ENCODE peak calls at places on chromosomes 12 and 14, in eight cellular contexts. One of them, this sample, is unnamed.
A peak's percentile ranks its signal among the peaks of the same experiment; 100 is the strongest.

GRCh38 chr14:75123991-75124390 is 2.9 kb downstream of the NEK9 start:
- DNase-seq in Caki2: peak; percentile 53
- DNase-seq in stimulated activated CD4-positive, alpha-beta T cell treated with anti-CD3 and anti-CD28 coated beads, Interleukin-2, amount 100 ng/mL, for 48 hours: peak; percentile 19
- DNase-seq in AML-193: peak; percentile 83
- DNase-seq in Calu3: peak; percentile 45
- DNase-seq in fibroblast of gingiva: peak; percentile 56
- DNase-seq in tibial artery: no peak
- DNase-seq in left ventricle myocardium superior: no peak
- DNase-seq in this sample: no peak

GRCh38 chr14:89629383-89629782 is 212.3 kb upstream of the FOXN3 start:
- DNase-seq in fibroblast of gingiva: no peak
- DNase-seq in Caki2: no peak
- DNase-seq in Calu3: no peak
- DNase-seq in AML-193: no peak
- DNase-seq in tibial artery: no peak
- DNase-seq in left ventricle myocardium superior: no peak
- DNase-seq in stimulated activated CD4-positive, alpha-beta T cell treated with anti-CD3 and anti-CD28 coated beads, Interleukin-2, amount 100 ng/mL, for 48 hours: no peak
- DNase-seq in this sample: no peak

GRCh38 chr12:67732857-67733256 is 84.3 kb downstream of the DYRK2 start:
- DNase-seq in Caki2: no peak
- DNase-seq in fibroblast of gingiva: no peak
- DNase-seq in stimulated activated CD4-positive, alpha-beta T cell treated with anti-CD3 and anti-CD28 coated beads, Interleukin-2, amount 100 ng/mL, for 48 hours: no peak
- DNase-seq in AML-193: no peak
- DNase-seq in left ventricle myocardium superior: no peak
- DNase-seq in tibial artery: no peak
- DNase-seq in Calu3: no peak
- DNase-seq in this sample: no peak

GRCh38 chr12:4164591-4165558 is 108.7 kb upstream of the CCND2 start:
- DNase-seq in Calu3: no peak
- DNase-seq in tibial artery: no peak
- DNase-seq in AML-193: peak; percentile 24
- DNase-seq in stimulated activated CD4-positive, alpha-beta T cell treated with anti-CD3 and anti-CD28 coated beads, Interleukin-2, amount 100 ng/mL, for 48 hours: peak; percentile 57
- DNase-seq in Caki2: no peak
- DNase-seq in fibroblast of gingiva: peak; percentile 21
- DNase-seq in left ventricle myocardium superior: peak; percentile 58
- DNase-seq in this sample: no peak

GRCh38 chr14:51020024-51020710 is 74.7 kb downstream of the TRIM9 start:
- DNase-seq in fibroblast of gingiva: peak; percentile 28
- DNase-seq in left ventricle myocardium superior: no peak
- DNase-seq in Caki2: peak; percentile 66
- DNase-seq in tibial artery: no peak
- DNase-seq in stimulated activated CD4-positive, alpha-beta T cell treated with anti-CD3 and anti-CD28 coated beads, Interleukin-2, amount 100 ng/mL, for 48 hours: no peak
- DNase-seq in AML-193: no peak
- DNase-seq in Calu3: no peak
- DNase-seq in this sample: peak; percentile 15

GRCh38 chr12:53963434-53964314 is 9.0 kb downstream of the HOXC12 start:
- DNase-seq in left ventricle myocardium superior: no peak
- DNase-seq in Calu3: no peak
- DNase-seq in tibial artery: peak; percentile 60
- DNase-seq in fibroblast of gingiva: no peak
- DNase-seq in AML-193: no peak
- DNase-seq in stimulated activated CD4-positive, alpha-beta T cell treated with anti-CD3 and anti-CD28 coated beads, Interleukin-2, amount 100 ng/mL, for 48 hours: no peak
- DNase-seq in Caki2: no peak
- DNase-seq in this sample: no peak

GRCh38 chr12:93572712-93573551 is 457 bp downstream of the SOCS2 start:
- DNase-seq in stimulated activated CD4-positive, alpha-beta T cell treated with anti-CD3 and anti-CD28 coated beads, Interleukin-2, amount 100 ng/mL, for 48 hours: peak; percentile 18
- DNase-seq in Calu3: no peak
- DNase-seq in AML-193: no peak
- DNase-seq in Caki2: no peak
- DNase-seq in fibroblast of gingiva: no peak
- DNase-seq in tibial artery: peak; percentile 72
- DNase-seq in left ventricle myocardium superior: peak; percentile 68
- DNase-seq in this sample: no peak

GRCh38 chr14:35122696-35123387 is 490 bp downstream of the PRORP start:
- DNase-seq in tibial artery: no peak
- DNase-seq in AML-193: no peak
- DNase-seq in fibroblast of gingiva: peak; percentile 28
- DNase-seq in Caki2: no peak
- DNase-seq in stimulated activated CD4-positive, alpha-beta T cell treated with anti-CD3 and anti-CD28 coated beads, Interleukin-2, amount 100 ng/mL, for 48 hours: no peak
- DNase-seq in Calu3: peak; percentile 8
- DNase-seq in left ventricle myocardium superior: no peak
- DNase-seq in this sample: peak; percentile 66

GRCh38 chr12:79454338-79454777 is 236.4 kb downstream of the PAWR start:
- DNase-seq in stimulated activated CD4-positive, alpha-beta T cell treated with anti-CD3 and anti-CD28 coated beads, Interleukin-2, amount 100 ng/mL, for 48 hours: no peak
- DNase-seq in fibroblast of gingiva: peak; percentile 20
- DNase-seq in AML-193: no peak
- DNase-seq in Caki2: peak; percentile 77
- DNase-seq in tibial artery: no peak
- DNase-seq in Calu3: no peak
- DNase-seq in left ventricle myocardium superior: no peak
- DNase-seq in this sample: no peak

GRCh38 chr12:51460519-51460918 is 35.9 kb downstream of the SLC4A8 start:
- DNase-seq in fibroblast of gingiva: no peak
- DNase-seq in Caki2: no peak
- DNase-seq in tibial artery: no peak
- DNase-seq in Calu3: peak; percentile 1
- DNase-seq in AML-193: no peak
- DNase-seq in left ventricle myocardium superior: no peak
- DNase-seq in stimulated activated CD4-positive, alpha-beta T cell treated with anti-CD3 and anti-CD28 coated beads, Interleukin-2, amount 100 ng/mL, for 48 hours: no peak
- DNase-seq in this sample: no peak

GRCh38 chr14:54722791-54723432 is 156.0 kb downstream of the SAMD4A start:
- DNase-seq in Caki2: no peak
- DNase-seq in tibial artery: no peak
- DNase-seq in AML-193: no peak
- DNase-seq in left ventricle myocardium superior: no peak
- DNase-seq in stimulated activated CD4-positive, alpha-beta T cell treated with anti-CD3 and anti-CD28 coated beads, Interleukin-2, amount 100 ng/mL, for 48 hours: no peak
- DNase-seq in fibroblast of gingiva: no peak
- DNase-seq in Calu3: peak; percentile 20
- DNase-seq in this sample: no peak

GRCh38 chr12:122965851-122966742 is at the start of gene ABCB9:
- DNase-seq in Caki2: peak; percentile 67
- DNase-seq in fibroblast of gingiva: peak; percentile 83
- DNase-seq in tibial artery: peak; percentile 95
- DNase-seq in left ventricle myocardium superior: peak; percentile 93
- DNase-seq in stimulated activated CD4-positive, alpha-beta T cell treated with anti-CD3 and anti-CD28 coated beads, Interleukin-2, amount 100 ng/mL, for 48 hours: peak; percentile 97
- DNase-seq in Calu3: peak; percentile 98
- DNase-seq in AML-193: peak; percentile 70
- DNase-seq in this sample: peak; percentile 97

GRCh38 chr12:82862069-82862841 is 175.5 kb downstream of the TMTC2 start:
- DNase-seq in tibial artery: no peak
- DNase-seq in AML-193: no peak
- DNase-seq in left ventricle myocardium superior: no peak
- DNase-seq in Calu3: no peak
- DNase-seq in stimulated activated CD4-positive, alpha-beta T cell treated with anti-CD3 and anti-CD28 coated beads, Interleukin-2, amount 100 ng/mL, for 48 hours: no peak
- DNase-seq in fibroblast of gingiva: no peak
- DNase-seq in Caki2: no peak
- DNase-seq in this sample: no peak

GRCh38 chr14:68140111-68140741 is 320.6 kb downstream of the RAD51B start:
- DNase-seq in fibroblast of gingiva: peak; percentile 97
- DNase-seq in Calu3: peak; percentile 72
- DNase-seq in left ventricle myocardium superior: no peak
- DNase-seq in stimulated activated CD4-positive, alpha-beta T cell treated with anti-CD3 and anti-CD28 coated beads, Interleukin-2, amount 100 ng/mL, for 48 hours: no peak
- DNase-seq in tibial artery: no peak
- DNase-seq in Caki2: peak; percentile 96
- DNase-seq in AML-193: no peak
- DNase-seq in this sample: peak; percentile 62

GRCh38 chr12:124764870-124765570 is 98.6 kb downstream of the SCARB1 start:
- DNase-seq in stimulated activated CD4-positive, alpha-beta T cell treated with anti-CD3 and anti-CD28 coated beads, Interleukin-2, amount 100 ng/mL, for 48 hours: no peak
- DNase-seq in AML-193: no peak
- DNase-seq in Caki2: no peak
- DNase-seq in left ventricle myocardium superior: peak; percentile 19
- DNase-seq in tibial artery: peak; percentile 81
- DNase-seq in Calu3: no peak
- DNase-seq in fibroblast of gingiva: peak; percentile 100
- DNase-seq in this sample: no peak

GRCh38 chr12:130538343-130539095 is 177.6 kb downstream of the RIMBP2 start:
- DNase-seq in Calu3: no peak
- DNase-seq in fibroblast of gingiva: no peak
- DNase-seq in AML-193: no peak
- DNase-seq in left ventricle myocardium superior: no peak
- DNase-seq in stimulated activated CD4-positive, alpha-beta T cell treated with anti-CD3 and anti-CD28 coated beads, Interleukin-2, amount 100 ng/mL, for 48 hours: no peak
- DNase-seq in Caki2: no peak
- DNase-seq in tibial artery: no peak
- DNase-seq in this sample: no peak

GRCh38 chr14:73755434-73756014 is 41.3 kb upstream of the PNMA1 start:
- DNase-seq in stimulated activated CD4-positive, alpha-beta T cell treated with anti-CD3 and anti-CD28 coated beads, Interleukin-2, amount 100 ng/mL, for 48 hours: no peak
- DNase-seq in Calu3: peak; percentile 37
- DNase-seq in left ventricle myocardium superior: no peak
- DNase-seq in Caki2: no peak
- DNase-seq in fibroblast of gingiva: no peak
- DNase-seq in tibial artery: no peak
- DNase-seq in AML-193: no peak
- DNase-seq in this sample: no peak

GRCh38 chr14:71119832-71120231 is 212.6 kb downstream of the PCNX1 start:
- DNase-seq in left ventricle myocardium superior: no peak
- DNase-seq in fibroblast of gingiva: no peak
- DNase-seq in tibial artery: no peak
- DNase-seq in Calu3: no peak
- DNase-seq in AML-193: no peak
- DNase-seq in stimulated activated CD4-positive, alpha-beta T cell treated with anti-CD3 and anti-CD28 coated beads, Interleukin-2, amount 100 ng/mL, for 48 hours: no peak
- DNase-seq in Caki2: no peak
- DNase-seq in this sample: no peak

GRCh38 chr14:97213720-97214119 is 416.5 kb downstream of the VRK1 start:
- DNase-seq in stimulated activated CD4-positive, alpha-beta T cell treated with anti-CD3 and anti-CD28 coated beads, Interleukin-2, amount 100 ng/mL, for 48 hours: no peak
- DNase-seq in left ventricle myocardium superior: no peak
- DNase-seq in tibial artery: no peak
- DNase-seq in Caki2: no peak
- DNase-seq in Calu3: no peak
- DNase-seq in AML-193: no peak
- DNase-seq in fibroblast of gingiva: no peak
- DNase-seq in this sample: no peak

GRCh38 chr12:57452937-57453509 is 2.1 kb upstream of the INHBE start:
- DNase-seq in stimulated activated CD4-positive, alpha-beta T cell treated with anti-CD3 and anti-CD28 coated beads, Interleukin-2, amount 100 ng/mL, for 48 hours: peak; percentile 63
- DNase-seq in tibial artery: peak; percentile 86
- DNase-seq in Caki2: peak; percentile 52
- DNase-seq in fibroblast of gingiva: peak; percentile 54
- DNase-seq in Calu3: peak; percentile 90
- DNase-seq in left ventricle myocardium superior: peak; percentile 88
- DNase-seq in AML-193: peak; percentile 57
- DNase-seq in this sample: peak; percentile 20

GRCh38 chr12:34400423-34400881 is 378.2 kb downstream of the ALG10 start:
- DNase-seq in AML-193: no peak
- DNase-seq in Calu3: no peak
- DNase-seq in fibroblast of gingiva: no peak
- DNase-seq in Caki2: no peak
- DNase-seq in stimulated activated CD4-positive, alpha-beta T cell treated with anti-CD3 and anti-CD28 coated beads, Interleukin-2, amount 100 ng/mL, for 48 hours: no peak
- DNase-seq in tibial artery: peak; percentile 49
- DNase-seq in left ventricle myocardium superior: peak; percentile 7
- DNase-seq in this sample: no peak

GRCh38 chr12:29320295-29321090 is 60.5 kb downstream of the ERGIC2 start:
- DNase-seq in left ventricle myocardium superior: no peak
- DNase-seq in Caki2: peak; percentile 18
- DNase-seq in tibial artery: no peak
- DNase-seq in fibroblast of gingiva: peak; percentile 44
- DNase-seq in stimulated activated CD4-positive, alpha-beta T cell treated with anti-CD3 and anti-CD28 coated beads, Interleukin-2, amount 100 ng/mL, for 48 hours: no peak
- DNase-seq in AML-193: no peak
- DNase-seq in Calu3: no peak
- DNase-seq in this sample: no peak

GRCh38 chr12:46356655-46357437 is 15.7 kb downstream of the SLC38A2 start:
- DNase-seq in stimulated activated CD4-positive, alpha-beta T cell treated with anti-CD3 and anti-CD28 coated beads, Interleukin-2, amount 100 ng/mL, for 48 hours: no peak
- DNase-seq in Calu3: no peak
- DNase-seq in AML-193: no peak
- DNase-seq in Caki2: no peak
- DNase-seq in tibial artery: no peak
- DNase-seq in left ventricle myocardium superior: no peak
- DNase-seq in fibroblast of gingiva: no peak
- DNase-seq in this sample: no peak